ENCODE peak calls at places on chromosomes 12 and 14, in ten cellular contexts. O is NCI-H187, U is amniotic epithelial cell, T is fibroblast of pulmonary artery, H is GM13977, Y is M059J, P is NCI-H1092 treated with DMSO at 0.1 percent for 48 hours, N is esophagus squamous epithelium, Q is cardiac fibroblast, C is fibroblast of lung. X is an unnamed sample.

GRCh38 chr14:29710015-29710414 is 217.6 kb downstream of the PRKD1 start:
- DNase-seq in N (no peak), U (peak), O (no peak), Q (peak), H (no peak), C (peak), P (no peak), T (peak), Y (peak), X (no peak)

GRCh38 chr14:37668646-37669045 is 73.2 kb downstream of the TTC6 start:
- DNase-seq in O (no peak), T (peak), N (no peak), Q (peak), Y (peak), U (peak), P (no peak), H (no peak), C (peak), X (no peak)

GRCh38 chr12:75208851-75209781 is 523 bp downstream of the KCNC2 start:
- DNase-seq in U (peak), Y (peak), Q (peak), P (no peak), N (no peak), C (peak), O (no peak), H (peak), T (peak), X (no peak)

GRCh38 chr14:76050797-76051392 is 65.3 kb downstream of the IFT43 start:
- DNase-seq in T (peak), N (no peak), P (peak), U (peak), H (peak), Q (peak), C (peak), O (peak), Y (peak), X (peak)

GRCh38 chr14:60196291-60196690 is 31.1 kb upstream of the DHRS7 start:
- DNase-seq in O (no peak), N (no peak), C (no peak), T (no peak), H (no peak), Q (no peak), U (no peak), Y (peak), P (no peak), X (peak)

GRCh38 chr12:37672655-37673260 is 643.8 kb upstream of the ALG10B start:
- DNase-seq in Y (no peak), C (no peak), O (no peak), N (no peak), H (no peak), U (no peak), Q (peak), T (peak), P (no peak), X (no peak)

GRCh38 chr12:6120796-6121473 is 3.5 kb downstream of the VWF start:
- DNase-seq in O (no peak), U (no peak), C (no peak), T (no peak), Q (no peak), Y (no peak), N (no peak), P (no peak), H (no peak), X (no peak)

GRCh38 chr12:524167-524951 is 64.6 kb downstream of the B4GALNT3 start:
- DNase-seq in Q (no peak), Y (peak), T (no peak), N (no peak), C (no peak), U (peak), O (no peak), H (no peak), P (no peak), X (no peak)

GRCh38 chr14:28141662-28142061 is 624.9 kb upstream of the FOXG1 start:
- DNase-seq in O (no peak), T (no peak), Y (no peak), N (no peak), P (peak), U (no peak), Q (no peak), H (no peak), C (no peak), X (no peak)

GRCh38 chr12:3371018-3371417 is 120.0 kb upstream of the PRMT8 start:
- DNase-seq in U (no peak), Y (no peak), C (no peak), O (peak), P (peak), H (no peak), Q (no peak), N (no peak), T (no peak), X (no peak)

GRCh38 chr12:112198120-112198733 is 72.9 kb downstream of the TRAFD1 start:
- DNase-seq in U (peak), O (no peak), H (peak), Q (peak), C (peak), Y (peak), T (peak), N (no peak), P (peak), X (no peak)

GRCh38 chr12:69653703-69654102 is 43.0 kb upstream of the LRRC10 start:
- DNase-seq in U (peak), T (peak), Q (peak), O (no peak), N (no peak), P (no peak), C (peak), Y (no peak), H (no peak), X (no peak)

GRCh38 chr14:99560946-99561683 is 42.9 kb downstream of the CCDC85C start:
- DNase-seq in T (no peak), C (no peak), P (peak), Q (no peak), H (no peak), U (no peak), N (no peak), O (no peak), Y (peak), X (no peak)

GRCh38 chr12:49105504-49106120 is 5.0 kb downstream of the LMBR1L start:
- DNase-seq in O (no peak), U (no peak), N (no peak), H (no peak), P (no peak), C (no peak), Y (peak), T (peak), Q (peak), X (no peak)

GRCh38 chr12:112908548-112908947 is 1.8 kb downstream of the OAS1 start:
- DNase-seq in P (no peak), O (no peak), T (no peak), C (no peak), Q (no peak), U (no peak), H (no peak), Y (no peak), N (no peak), X (no peak)

X was measured in T-helper 2 cell.